ENCODE peak calls at places on chromosome 21, in nine cellular contexts. One of them, this sample, is unnamed. For H3K36me3, the result is how much of the 10 kb centered on the place peaks cover.

GRCh38 chr21:20783611-20784010 is 214.6 kb upstream of the NCAM2 start:
- DNase-seq in uterus: no peak
- DNase-seq in heart left ventricle: no peak
- DNase-seq in fibroblast of lung: no peak
- DNase-seq in endodermal cell: no peak
- DNase-seq in heart right ventricle: no peak
- DNase-seq in transverse colon: no peak
- DNase-seq in body of pancreas: no peak
- DNase-seq in stomach: no peak
- DNase-seq in this sample: no peak

GRCh38 chr21:25911730-25912401 is 177.1 kb downstream of the GABPA start:
- DNase-seq in endodermal cell: no peak
- DNase-seq in fibroblast of lung: no peak
- DNase-seq in heart left ventricle: no peak
- DNase-seq in uterus: no peak
- DNase-seq in transverse colon: peak
- DNase-seq in heart right ventricle: peak
- DNase-seq in body of pancreas: peak
- DNase-seq in stomach: peak
- DNase-seq in this sample: no peak

GRCh38 chr21:15355066-15355465 is 290.3 kb upstream of the NRIP1 start:
- DNase-seq in transverse colon: no peak
- DNase-seq in fibroblast of lung: no peak
- DNase-seq in body of pancreas: no peak
- DNase-seq in endodermal cell: no peak
- DNase-seq in heart right ventricle: no peak
- DNase-seq in stomach: no peak
- DNase-seq in heart left ventricle: no peak
- DNase-seq in uterus: no peak
- DNase-seq in this sample: no peak

GRCh38 chr21:34726627-34727337 is 58.0 kb downstream of the CLIC6 start:
- DNase-seq in heart right ventricle: no peak
- DNase-seq in stomach: no peak
- DNase-seq in body of pancreas: no peak
- DNase-seq in uterus: no peak
- DNase-seq in transverse colon: no peak
- DNase-seq in endodermal cell: no peak
- DNase-seq in fibroblast of lung: no peak
- DNase-seq in heart left ventricle: no peak
- DNase-seq in this sample: no peak

GRCh38 chr21:37269481-37269880 is 2.3 kb upstream of the VPS26C start:
- DNase-seq in endodermal cell: no peak
- DNase-seq in heart right ventricle: no peak
- DNase-seq in body of pancreas: no peak
- DNase-seq in transverse colon: no peak
- DNase-seq in stomach: no peak
- DNase-seq in fibroblast of lung: no peak
- DNase-seq in heart left ventricle: no peak
- DNase-seq in uterus: no peak
- DNase-seq in this sample: no peak

GRCh38 chr21:33412832-33413519 is 9.8 kb downstream of the IFNGR2 start:
- DNase-seq in transverse colon: peak
- DNase-seq in stomach: peak
- DNase-seq in heart right ventricle: no peak
- DNase-seq in endodermal cell: peak
- DNase-seq in body of pancreas: no peak
- DNase-seq in uterus: no peak
- DNase-seq in heart left ventricle: no peak
- DNase-seq in fibroblast of lung: no peak
- DNase-seq in this sample: no peak

GRCh38 chr21:46650476-46651098 is 15.1 kb downstream of the PRMT2 start:
- DNase-seq in stomach: no peak
- DNase-seq in heart left ventricle: no peak
- DNase-seq in fibroblast of lung: no peak
- DNase-seq in heart right ventricle: peak
- DNase-seq in transverse colon: no peak
- DNase-seq in endodermal cell: no peak
- DNase-seq in uterus: no peak
- DNase-seq in body of pancreas: peak
- DNase-seq in this sample: no peak

GRCh38 chr21:16418211-16418610 is 688.4 kb downstream of the USP25 start:
- DNase-seq in transverse colon: no peak
- DNase-seq in uterus: no peak
- DNase-seq in heart left ventricle: no peak
- DNase-seq in endodermal cell: no peak
- DNase-seq in fibroblast of lung: peak
- DNase-seq in body of pancreas: no peak
- DNase-seq in heart right ventricle: no peak
- DNase-seq in stomach: no peak
- DNase-seq in this sample: no peak

GRCh38 chr21:37244506-37245083 is 22.5 kb downstream of the VPS26C start:
- DNase-seq in endodermal cell: peak
- DNase-seq in heart left ventricle: no peak
- DNase-seq in transverse colon: no peak
- DNase-seq in heart right ventricle: no peak
- DNase-seq in uterus: no peak
- DNase-seq in stomach: no peak
- DNase-seq in body of pancreas: no peak
- DNase-seq in fibroblast of lung: no peak
- DNase-seq in this sample: no peak

GRCh38 chr21:26961704-26962103 is 5.2 kb downstream of the ADAMTS5 start:
- DNase-seq in endodermal cell: peak
- DNase-seq in heart left ventricle: no peak
- DNase-seq in transverse colon: no peak
- DNase-seq in body of pancreas: peak
- DNase-seq in stomach: no peak
- DNase-seq in fibroblast of lung: no peak
- DNase-seq in uterus: peak
- DNase-seq in heart right ventricle: no peak
- DNase-seq in this sample: peak

GRCh38 chr21:38343691-38344090 is 86.9 kb downstream of the KCNJ15 start:
- DNase-seq in transverse colon: no peak
- DNase-seq in body of pancreas: peak
- DNase-seq in uterus: no peak
- DNase-seq in heart left ventricle: no peak
- DNase-seq in endodermal cell: no peak
- DNase-seq in heart right ventricle: no peak
- DNase-seq in stomach: peak
- DNase-seq in fibroblast of lung: peak
- DNase-seq in this sample: no peak

GRCh38 chr21:14587266-14587665 is 41.2 kb upstream of the SAMSN1 start:
- DNase-seq in transverse colon: no peak
- DNase-seq in endodermal cell: no peak
- DNase-seq in stomach: no peak
- DNase-seq in heart left ventricle: no peak
- DNase-seq in body of pancreas: no peak
- DNase-seq in fibroblast of lung: no peak
- DNase-seq in uterus: no peak
- DNase-seq in heart right ventricle: no peak
- DNase-seq in this sample: no peak

GRCh38 chr21:37153935-37154350 is 80.9 kb downstream of the TTC3 start:
- DNase-seq in transverse colon: peak
- DNase-seq in fibroblast of lung: no peak
- DNase-seq in heart left ventricle: no peak
- DNase-seq in stomach: peak
- DNase-seq in body of pancreas: peak
- DNase-seq in endodermal cell: no peak
- DNase-seq in uterus: peak
- DNase-seq in heart right ventricle: no peak
- DNase-seq in this sample: no peak

GRCh38 chr21:29613021-29613420 is 314.3 kb downstream of the BACH1 start:
- DNase-seq in transverse colon: no peak
- DNase-seq in stomach: no peak
- DNase-seq in body of pancreas: no peak
- DNase-seq in uterus: no peak
- DNase-seq in fibroblast of lung: peak
- DNase-seq in heart right ventricle: no peak
- DNase-seq in endodermal cell: no peak
- DNase-seq in heart left ventricle: no peak
- DNase-seq in this sample: no peak

DNA sequence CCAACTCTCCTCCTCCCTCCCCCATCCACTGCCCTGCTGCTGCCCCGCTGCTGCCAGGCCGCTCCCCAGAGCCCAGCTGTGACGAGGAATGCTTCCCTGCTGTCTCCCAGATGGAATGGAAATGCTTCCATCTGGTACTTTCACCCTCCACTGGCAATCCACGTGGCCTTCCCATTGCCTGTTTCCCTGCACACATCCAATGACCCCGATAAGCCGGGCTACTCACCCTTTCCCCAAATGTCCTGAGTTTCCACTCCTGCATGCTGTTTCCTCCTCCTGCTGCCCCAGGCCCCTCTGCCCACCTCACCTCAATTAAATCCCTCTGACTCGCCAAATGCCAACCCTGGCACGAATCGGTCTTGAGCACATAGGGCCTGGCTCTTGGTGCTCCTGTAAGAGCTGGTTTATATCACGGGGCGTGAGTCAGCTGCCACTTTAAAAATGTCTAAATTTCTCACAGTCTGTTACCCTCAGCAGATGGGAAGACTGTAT is 36.4 kb downstream of the MRAP start:
- DNase-seq in fibroblast of lung: no peak
- DNase-seq in heart left ventricle: no peak
- DNase-seq in transverse colon: no peak
- DNase-seq in stomach: no peak
- DNase-seq in heart right ventricle: no peak
- DNase-seq in uterus: no peak
- DNase-seq in endodermal cell: peak
- DNase-seq in body of pancreas: no peak
- DNase-seq in this sample: no peak
- H3K36me3 ChIP-seq in fibroblast of lung: under half
- H3K36me3 ChIP-seq in heart left ventricle: half or more
- H3K36me3 ChIP-seq in transverse colon: under half
- H3K36me3 ChIP-seq in stomach: half or more
- H3K36me3 ChIP-seq in heart right ventricle: half or more
- H3K36me3 ChIP-seq in uterus: under half
- H3K36me3 ChIP-seq in endodermal cell: half or more
- H3K36me3 ChIP-seq in body of pancreas: under half
- H3K36me3 ChIP-seq in this sample: half or more

DNA sequence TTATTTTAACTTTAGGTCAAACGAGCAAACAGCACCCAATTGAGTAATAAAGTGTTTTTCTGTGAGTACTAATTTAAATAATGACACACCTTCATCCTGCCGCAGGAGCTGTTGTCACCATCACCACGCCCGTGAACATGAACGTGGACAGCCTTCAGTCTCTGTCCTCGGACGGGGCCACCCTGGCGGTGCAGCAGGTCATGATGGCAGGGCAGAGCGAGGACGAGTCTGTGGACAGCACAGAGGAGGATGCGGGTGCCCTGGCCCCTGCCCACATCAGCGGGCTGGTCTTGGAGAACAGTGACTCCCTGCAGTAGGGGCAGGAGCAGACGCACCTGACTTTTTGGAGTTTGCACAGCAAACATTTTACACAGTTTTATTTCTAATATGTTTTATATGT is 45.9 kb downstream of the CBS start:
- DNase-seq in heart left ventricle: no peak
- DNase-seq in uterus: no peak
- DNase-seq in heart right ventricle: no peak
- DNase-seq in fibroblast of lung: no peak
- DNase-seq in transverse colon: no peak
- DNase-seq in stomach: no peak
- DNase-seq in endodermal cell: no peak
- DNase-seq in body of pancreas: no peak
- DNase-seq in this sample: no peak
- H3K36me3 ChIP-seq in heart left ventricle: half or more
- H3K36me3 ChIP-seq in uterus: under half
- H3K36me3 ChIP-seq in heart right ventricle: half or more
- H3K36me3 ChIP-seq in fibroblast of lung: under half
- H3K36me3 ChIP-seq in transverse colon: under half
- H3K36me3 ChIP-seq in stomach: half or more
- H3K36me3 ChIP-seq in endodermal cell: half or more
- H3K36me3 ChIP-seq in body of pancreas: under half
- H3K36me3 ChIP-seq in this sample: under half

GRCh38 chr21:44496196-44496899 is 41.0 kb downstream of the LRRC3 start:
- DNase-seq in endodermal cell: no peak
- DNase-seq in transverse colon: no peak
- DNase-seq in heart left ventricle: peak
- DNase-seq in uterus: no peak
- DNase-seq in heart right ventricle: no peak
- DNase-seq in fibroblast of lung: no peak
- DNase-seq in stomach: no peak
- DNase-seq in body of pancreas: no peak
- DNase-seq in this sample: no peak

GRCh38 chr21:44496900-44497550 is 41.7 kb downstream of the LRRC3 start:
- DNase-seq in heart left ventricle: peak
- DNase-seq in endodermal cell: peak
- DNase-seq in fibroblast of lung: no peak
- DNase-seq in heart right ventricle: no peak
- DNase-seq in transverse colon: no peak
- DNase-seq in stomach: no peak
- DNase-seq in body of pancreas: no peak
- DNase-seq in uterus: no peak
- DNase-seq in this sample: no peak

GRCh38 chr21:44494418-44494817 is 39.1 kb downstream of the LRRC3 start:
- DNase-seq in heart left ventricle: peak
- DNase-seq in transverse colon: no peak
- DNase-seq in heart right ventricle: no peak
- DNase-seq in uterus: no peak
- DNase-seq in stomach: no peak
- DNase-seq in endodermal cell: no peak
- DNase-seq in fibroblast of lung: no peak
- DNase-seq in body of pancreas: no peak
- DNase-seq in this sample: no peak

GRCh38 chr21:44495641-44496040 is 40.3 kb downstream of the LRRC3 start:
- DNase-seq in heart right ventricle: no peak
- DNase-seq in endodermal cell: no peak
- DNase-seq in stomach: no peak
- DNase-seq in fibroblast of lung: no peak
- DNase-seq in transverse colon: no peak
- DNase-seq in uterus: no peak
- DNase-seq in body of pancreas: no peak
- DNase-seq in heart left ventricle: no peak
- DNase-seq in this sample: no peak

GRCh38 chr21:44494956-44495355 is 39.6 kb downstream of the LRRC3 start:
- DNase-seq in body of pancreas: no peak
- DNase-seq in uterus: no peak
- DNase-seq in fibroblast of lung: no peak
- DNase-seq in endodermal cell: no peak
- DNase-seq in heart right ventricle: no peak
- DNase-seq in stomach: no peak
- DNase-seq in transverse colon: no peak
- DNase-seq in heart left ventricle: no peak
- DNase-seq in this sample: no peak
- H3K36me3 ChIP-seq in body of pancreas: under half
- H3K36me3 ChIP-seq in uterus: under half
- H3K36me3 ChIP-seq in fibroblast of lung: under half
- H3K36me3 ChIP-seq in endodermal cell: under half
- H3K36me3 ChIP-seq in heart right ventricle: under half
- H3K36me3 ChIP-seq in stomach: under half
- H3K36me3 ChIP-seq in transverse colon: under half
- H3K36me3 ChIP-seq in heart left ventricle: under half
- H3K36me3 ChIP-seq in this sample: under half

DNA sequence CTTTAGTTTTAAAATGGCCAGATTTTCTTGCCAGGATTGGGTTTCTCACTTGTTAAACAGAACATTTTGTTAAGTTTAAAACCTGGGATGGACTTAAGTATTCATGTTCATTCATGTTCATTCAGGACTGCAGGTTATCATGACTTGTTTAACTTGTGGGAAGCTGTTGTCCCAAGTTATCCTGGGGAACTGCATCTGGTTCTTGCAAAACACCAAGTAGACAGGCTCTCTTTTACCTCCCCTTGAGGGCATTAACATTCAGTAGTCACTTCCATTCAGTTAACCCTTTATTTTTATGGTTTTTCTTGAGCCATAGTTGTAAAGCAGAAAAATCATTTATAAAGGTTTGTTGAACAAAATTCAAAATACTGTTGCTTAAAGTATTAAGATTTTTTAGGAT is 8.1 kb downstream of the SOD1 start:
- DNase-seq in uterus: no peak
- DNase-seq in endodermal cell: no peak
- DNase-seq in heart left ventricle: no peak
- DNase-seq in fibroblast of lung: no peak
- DNase-seq in heart right ventricle: no peak
- DNase-seq in body of pancreas: no peak
- DNase-seq in transverse colon: no peak
- DNase-seq in stomach: no peak
- DNase-seq in this sample: no peak
- H3K36me3 ChIP-seq in uterus: under half
- H3K36me3 ChIP-seq in endodermal cell: half or more
- H3K36me3 ChIP-seq in heart left ventricle: half or more
- H3K36me3 ChIP-seq in fibroblast of lung: under half
- H3K36me3 ChIP-seq in heart right ventricle: half or more
- H3K36me3 ChIP-seq in body of pancreas: under half
- H3K36me3 ChIP-seq in transverse colon: under half
- H3K36me3 ChIP-seq in stomach: half or more
- H3K36me3 ChIP-seq in this sample: half or more

This sample was measured in HAP-1.